ENCODE peak calls at places on chromosome 13, in nine cellular contexts. J is SK-MEL-5; N is central memory CD4-positive, alpha-beta T cell; D is activated CD4-positive, alpha-beta memory T cell treated with anti-CD3 and anti-CD28 coated beads, Interleukin-2, amount 10 ng/mL, durations not matched to agents 7 days and 5 days; K is dermis microvascular lymphatic vessel endothelial cell; Z is GDM1; C is T-helper 1 cell; E is AG09319; B is progenitor cell of endocrine pancreas. O is an unnamed sample.

GRCh38 chr13:108929532-108929931 is 300.1 kb downstream of the MYO16 start:
- DNase-seq in J (peak), N (no peak), D (no peak), K (no peak), Z (no peak), C (no peak), E (no peak), B (no peak), O (no peak)

GRCh38 chr13:114140909-114141255 is 8.5 kb upstream of the RASA3 start:
- DNase-seq in J (no peak), N (peak), D (peak), K (no peak), Z (no peak), C (no peak), E (no peak), B (no peak), O (no peak)

GRCh38 chr13:60759499-60759898 is 362.5 kb downstream of the TDRD3 start:
- DNase-seq in J (no peak), N (no peak), D (no peak), K (peak), Z (no peak), C (no peak), E (no peak), B (no peak), O (peak)

GRCh38 chr13:99995503-99996176 is 14.1 kb downstream of the ZIC2 start:
- DNase-seq in J (no peak), N (no peak), D (no peak), K (no peak), Z (no peak), C (no peak), E (no peak), B (no peak), O (no peak)

GRCh38 chr13:91292630-91293221 is 54.8 kb upstream of the MIR17HG start:
- DNase-seq in J (no peak), N (no peak), D (no peak), K (no peak), Z (no peak), C (no peak), E (no peak), B (no peak), O (no peak)

GRCh38 chr13:52001120-52001731 is 10.0 kb downstream of the ATP7B start:
- DNase-seq in J (peak), N (peak), D (no peak), K (peak), Z (peak), C (no peak), E (no peak), B (no peak), O (no peak)

GRCh38 chr13:24684600-24684998 is 4.4 kb downstream of the ATP12A start:
- DNase-seq in J (peak), N (no peak), D (peak), K (no peak), Z (peak), C (no peak), E (no peak), B (no peak), O (peak)

GRCh38 chr13:47696677-47697076 is 304.4 kb downstream of the SUCLA2 start:
- DNase-seq in J (no peak), N (no peak), D (no peak), K (no peak), Z (no peak), C (no peak), E (no peak), B (no peak), O (no peak)

GRCh38 chr13:49869514-49869913 is 66.6 kb downstream of the SPRYD7 start:
- DNase-seq in J (peak), N (no peak), D (no peak), K (no peak), Z (no peak), C (no peak), E (no peak), B (no peak), O (no peak)

GRCh38 chr13:58587183-58587582 is 955.6 kb downstream of the PCDH17 start:
- DNase-seq in J (no peak), N (no peak), D (no peak), K (no peak), Z (no peak), C (no peak), E (no peak), B (no peak), O (no peak)

GRCh38 chr13:99986751-99987150 is 5.2 kb downstream of the ZIC2 start:
- DNase-seq in J (no peak), N (no peak), D (no peak), K (no peak), Z (no peak), C (no peak), E (no peak), B (no peak), O (no peak)